ENCODE peak calls at places on chromosomes 6 and 20, in eight cellular contexts. E is SK-N-DZ; N is breast epithelium; B is uterus; R is stimulated activated CD8-positive, alpha-beta memory T cell treated with anti-CD3 and anti-CD28 coated beads, Interleukin-15, amount 100 ng/mL, for 1 hour; T is NCI-H1417; L is ELR; H is stomach. F is an unnamed sample.

GRCh38 chr6:122620902-122621301 is 10.7 kb downstream of the PKIB start:
- DNase-seq in H (no peak), L (peak), E (no peak), B (no peak), R (no peak), N (no peak), T (peak), F (no peak)

GRCh38 chr6:119193707-119194106 is 115.2 kb upstream of the FAM184A start:
- DNase-seq in N (no peak), T (no peak), B (no peak), E (peak), H (no peak), R (no peak), L (no peak), F (no peak)

GRCh38 chr6:35833534-35833933 is 28.4 kb downstream of the LHFPL5 start:
- DNase-seq in N (no peak), T (no peak), E (no peak), B (no peak), R (no peak), H (no peak), L (peak), F (no peak)

GRCh38 chr6:138944412-138944811 is 43.6 kb downstream of the REPS1 start:
- DNase-seq in E (no peak), R (no peak), L (peak), H (no peak), B (no peak), T (no peak), N (no peak), F (no peak)

GRCh38 chr6:19668710-19669109 is 168.5 kb upstream of the ID4 start:
- DNase-seq in R (no peak), N (no peak), E (no peak), H (no peak), B (no peak), L (no peak), T (no peak), F (no peak)

GRCh38 chr6:35419431-35419830 is 32.7 kb upstream of the FANCE start:
- DNase-seq in B (no peak), R (no peak), E (no peak), H (no peak), N (no peak), L (peak), T (no peak), F (no peak)

GRCh38 chr6:78700997-78701396 is 166.4 kb upstream of the IRAK1BP1 start:
- DNase-seq in L (no peak), E (no peak), H (no peak), N (no peak), R (no peak), T (no peak), B (no peak), F (no peak)

GRCh38 chr6:7171733-7172132 is 64.0 kb downstream of the RREB1 start:
- DNase-seq in H (no peak), R (no peak), E (no peak), L (no peak), N (no peak), T (no peak), B (no peak), F (no peak)

GRCh38 chr6:165308926-165309731 is at the start of gene C6orf118:
- DNase-seq in T (peak), H (no peak), B (no peak), E (peak), R (no peak), N (no peak), L (no peak), F (no peak)

GRCh38 chr20:31989030-31989645 is 21.1 kb upstream of the CCM2L start:
- DNase-seq in H (no peak), L (no peak), N (no peak), T (no peak), R (no peak), E (no peak), B (no peak), F (no peak)

GRCh38 chr6:6395581-6396197 is 75.2 kb upstream of the F13A1 start:
- DNase-seq in E (no peak), L (no peak), N (no peak), H (no peak), R (no peak), B (no peak), T (no peak), F (no peak)

GRCh38 chr20:21520702-21521595 is 7.1 kb upstream of the NKX2-2 start:
- DNase-seq in L (peak), N (no peak), R (no peak), T (peak), B (no peak), E (no peak), H (no peak), F (no peak)

GRCh38 chr6:13355969-13356368 is 27.6 kb upstream of the TBC1D7 start:
- DNase-seq in N (no peak), H (no peak), L (peak), T (no peak), R (no peak), E (no peak), B (no peak), F (no peak)

GRCh38 chr6:108002365-108003221 is 44.6 kb upstream of the SEC63 start:
- DNase-seq in R (no peak), H (peak), L (peak), N (peak), E (no peak), T (peak), B (no peak), F (no peak)

GRCh38 chr6:157954150-157955117 is 27.2 kb upstream of the SYNJ2 start:
- DNase-seq in N (no peak), R (no peak), L (no peak), B (no peak), H (peak), E (peak), T (peak), F (no peak)

GRCh38 chr6:167907837-167908681 is 81.3 kb downstream of the AFDN start:
- DNase-seq in E (peak), N (no peak), L (peak), H (no peak), B (no peak), T (peak), R (no peak), F (no peak)

GRCh38 chr6:119683022-119683421 is 333.5 kb upstream of the MAN1A1 start:
- DNase-seq in R (no peak), H (no peak), B (no peak), L (no peak), E (no peak), T (peak), N (no peak), F (no peak)

GRCh38 chr6:166277892-166278578 is 30.2 kb downstream of the PRR18 start:
- DNase-seq in R (no peak), E (no peak), N (no peak), T (no peak), L (no peak), H (no peak), B (no peak), F (no peak)

GRCh38 chr6:89887452-89888137 is 6.7 kb upstream of the GJA10 start:
- DNase-seq in B (no peak), H (no peak), N (no peak), T (no peak), E (no peak), L (peak), R (no peak), F (no peak)

GRCh38 chr6:82176616-82177015 is 70.9 kb downstream of the IBTK start:
- DNase-seq in L (no peak), R (no peak), N (no peak), E (no peak), B (no peak), T (no peak), H (no peak), F (no peak)

GRCh38 chr20:23668477-23668951 is 20.3 kb downstream of the CST4 start:
- DNase-seq in R (no peak), L (peak), B (peak), H (peak), E (peak), N (no peak), T (peak), F (no peak)

GRCh38 chr6:24935753-24936152 is at the start of gene RIPOR2:
- DNase-seq in T (no peak), L (no peak), H (peak), R (no peak), E (no peak), B (no peak), N (no peak), F (peak)

GRCh38 chr6:113416166-113416565 is 441.0 kb upstream of the MARCKS start:
- DNase-seq in H (no peak), N (no peak), T (no peak), E (no peak), B (no peak), L (no peak), R (no peak), F (no peak)

GRCh38 chr20:17498181-17498580 is 33.0 kb downstream of the BFSP1 start:
- DNase-seq in B (no peak), R (no peak), H (no peak), T (peak), E (no peak), N (no peak), L (peak), F (no peak)

GRCh38 chr6:7125290-7125689 is 17.5 kb downstream of the RREB1 start:
- DNase-seq in H (no peak), R (no peak), B (no peak), N (no peak), E (no peak), T (no peak), L (no peak), F (no peak)

GRCh38 chr6:4023240-4023639 is 55.7 kb downstream of the FAM217A start:
- DNase-seq in E (no peak), H (no peak), L (no peak), B (no peak), N (no peak), T (no peak), R (no peak), F (no peak)

GRCh38 chr20:45782890-45783289 is 8.8 kb downstream of the WFDC3 start:
- DNase-seq in N (no peak), H (no peak), T (no peak), B (no peak), E (no peak), R (no peak), L (peak), F (no peak)

GRCh38 chr6:47762502-47762901 is 19.3 kb upstream of the OPN5 start:
- DNase-seq in H (no peak), R (no peak), B (no peak), N (no peak), E (no peak), T (no peak), L (no peak), F (no peak)

GRCh38 chr6:27141013-27141412 is 106.5 kb upstream of the PRSS16 start:
- DNase-seq in H (no peak), L (no peak), R (no peak), T (no peak), B (no peak), N (no peak), E (no peak), F (no peak)

GRCh38 chr6:84847349-84848160 is 83.2 kb upstream of the TBX18 start:
- DNase-seq in N (no peak), L (peak), E (no peak), T (no peak), R (no peak), B (no peak), H (no peak), F (no peak)

GRCh38 chr6:113630738-113631535 is 226.2 kb upstream of the MARCKS start:
- DNase-seq in H (no peak), B (no peak), T (no peak), R (no peak), E (no peak), N (no peak), L (peak), F (no peak)

GRCh38 chr20:8646026-8646425 is 422.9 kb upstream of the PLCB4 start:
- DNase-seq in R (no peak), H (no peak), B (no peak), N (no peak), E (no peak), L (peak), T (no peak), F (no peak)

GRCh38 chr6:9192405-9192909 is 757.1 kb upstream of the SLC35B3 start:
- DNase-seq in B (no peak), E (no peak), N (no peak), L (no peak), R (no peak), H (no peak), T (no peak), F (no peak)

GRCh38 chr20:41228858-41229257 is 88.7 kb downstream of the ZHX3 start:
- DNase-seq in B (no peak), L (no peak), T (no peak), H (no peak), E (no peak), N (no peak), R (no peak), F (no peak)

GRCh38 chr6:130132286-130132701 is 90.5 kb downstream of the SAMD3 start:
- DNase-seq in T (no peak), L (no peak), N (no peak), E (no peak), B (no peak), R (peak), H (no peak), F (no peak)

GRCh38 chr6:29968130-29968529 is 25.8 kb downstream of the HLA-A start:
- DNase-seq in L (peak), E (no peak), R (no peak), B (no peak), H (no peak), T (peak), N (no peak), F (no peak)